ENCODE peak calls at places on chromosomes 6 and 20, in nine cellular contexts. I is epithelial cell of prostate, S is NCI-H524, D is smooth muscle cell of the brain vasculature, Z is HEK293T, O is midbrain, W is progenitor cell of endocrine pancreas, J is neural crest cell, E is posterior cingulate gyrus. N is an unnamed sample.

GRCh38 chr6:82247634-82248232 is at the start of gene IBTK:
- DNase-seq in I (peak), O (peak), Z (peak), W (peak), E (peak), S (peak), J (peak), D (peak), N (peak)

GRCh38 chr6:46113370-46113769 is 16.4 kb upstream of the ENPP4 start:
- DNase-seq in J (no peak), O (no peak), I (no peak), W (no peak), S (no peak), Z (no peak), E (no peak), D (no peak), N (no peak)

GRCh38 chr20:32231847-32232246 is 24.2 kb downstream of the POFUT1 start:
- DNase-seq in I (no peak), O (peak), J (no peak), E (no peak), S (no peak), W (no peak), D (no peak), Z (no peak), N (peak)

GRCh38 chr20:2873747-2874041 is 413 bp downstream of the PTPRA start:
- DNase-seq in I (no peak), S (peak), Z (no peak), E (no peak), O (no peak), W (peak), D (no peak), J (peak), N (peak)

GRCh38 chr6:37006793-37007339 is 1.4 kb downstream of the FGD2 start:
- DNase-seq in J (no peak), Z (no peak), O (no peak), I (no peak), S (no peak), D (no peak), E (no peak), W (no peak), N (no peak)

GRCh38 chr20:10658876-10659632 is 14.7 kb downstream of the JAG1 start:
- DNase-seq in I (no peak), E (no peak), Z (no peak), D (no peak), S (no peak), W (no peak), O (no peak), J (no peak), N (no peak)

GRCh38 chr20:6501061-6501460 is 266.4 kb upstream of the BMP2 start:
- DNase-seq in Z (no peak), J (no peak), E (no peak), W (no peak), D (peak), S (no peak), I (peak), O (no peak), N (no peak)

GRCh38 chr6:5403076-5403475 is 141.8 kb downstream of the FARS2 start:
- DNase-seq in J (no peak), S (no peak), E (no peak), I (no peak), D (no peak), W (no peak), Z (no peak), O (no peak), N (no peak)

GRCh38 chr6:138800377-138801150 is 4.7 kb downstream of the ECT2L start:
- DNase-seq in W (no peak), J (no peak), O (no peak), D (no peak), Z (no peak), E (no peak), S (no peak), I (no peak), N (no peak)

GRCh38 chr6:7106752-7107577 is 796 bp upstream of the RREB1 start:
- DNase-seq in I (no peak), D (no peak), W (peak), Z (no peak), E (no peak), O (no peak), S (peak), J (peak), N (peak)

GRCh38 chr6:42618686-42619085 is 54.9 kb downstream of the UBR2 start:
- DNase-seq in J (no peak), Z (no peak), E (no peak), O (no peak), W (no peak), I (no peak), D (no peak), S (no peak), N (no peak)

GRCh38 chr20:20022498-20022897 is 5.3 kb downstream of the NAA20 start:
- DNase-seq in E (no peak), W (no peak), D (no peak), I (no peak), J (no peak), O (no peak), Z (no peak), S (no peak), N (no peak)

GRCh38 chr20:35023624-35024023 is 68.0 kb downstream of the MYH7B start:
- DNase-seq in E (no peak), D (no peak), O (no peak), Z (no peak), W (no peak), I (no peak), J (no peak), S (no peak), N (no peak)

GRCh38 chr6:18405477-18406293 is 18.5 kb downstream of the RNF144B start:
- DNase-seq in D (peak), W (no peak), Z (peak), I (peak), J (no peak), E (no peak), S (no peak), O (no peak), N (no peak)

GRCh38 chr6:105803439-105803838 is 282.7 kb upstream of the PRDM1 start:
- DNase-seq in S (no peak), O (no peak), W (no peak), D (no peak), I (peak), Z (no peak), E (no peak), J (no peak), N (no peak)

GRCh38 chr6:44738652-44739141 is 351.2 kb downstream of the CDC5L start:
- DNase-seq in J (peak), E (no peak), D (no peak), S (no peak), I (no peak), Z (no peak), O (no peak), W (no peak), N (no peak)

GRCh38 chr6:99746261-99746895 is 139.7 kb downstream of the PRDM13 start:
- DNase-seq in S (peak), J (peak), O (peak), Z (peak), I (peak), E (no peak), W (peak), D (peak), N (peak)

GRCh38 chr20:37516697-37517370 is 4.2 kb upstream of the NNAT start:
- DNase-seq in J (no peak), S (peak), I (no peak), E (no peak), Z (no peak), D (peak), O (no peak), W (no peak), N (no peak)

GRCh38 chr6:44855562-44856494 is 468.3 kb downstream of the CDC5L start:
- DNase-seq in Z (no peak), S (no peak), O (no peak), E (no peak), J (no peak), I (no peak), D (no peak), W (no peak), N (no peak)

N was measured in activated effector memory CD4-positive, alpha-beta T cell treated with anti-CD3 and anti-CD28 coated beads, Interleukin-2, amount 50 U/mL, for 16 hours.